ENCODE peak calls at places on chromosome 3, in six cellular contexts. Z is right cardiac atrium, V is heart left ventricle, Q is neural progenitor cell, H is upper lobe of right lung, D is lung. X is an unnamed sample.

GRCh38 chr3:45679805-45680204 is 9.4 kb upstream of the SACM1L start:
- DNase-seq in Z (no peak), V (no peak), Q (no peak), H (no peak), D (no peak), X (no peak)

GRCh38 chr3:55688154-55688553 is 201.0 kb upstream of the WNT5A start:
- DNase-seq in Z (no peak), V (no peak), Q (no peak), H (no peak), D (no peak), X (no peak)

GRCh38 chr3:184805351-184806038 is 6.5 kb upstream of the VPS8 start:
- DNase-seq in Z (no peak), V (no peak), Q (no peak), H (no peak), D (no peak), X (no peak)

GRCh38 chr3:100316656-100317069 is 17.9 kb upstream of the NIT2 start:
- DNase-seq in Z (peak; percentile 67), V (no peak), Q (peak; percentile 36), H (no peak), D (no peak), X (no peak)

GRCh38 chr3:112926000-112926399 is 48.9 kb downstream of the CD200R1 start:
- DNase-seq in Z (no peak), V (no peak), Q (no peak), H (no peak), D (no peak), X (no peak)

GRCh38 chr3:15633766-15634588 is 32.4 kb downstream of the BTD start:
- DNase-seq in Z (no peak), V (no peak), Q (no peak), H (no peak), D (no peak), X (no peak)

GRCh38 chr3:77795013-77795412 is 755.1 kb downstream of the ROBO2 start:
- DNase-seq in Z (no peak), V (no peak), Q (peak; percentile 33), H (no peak), D (no peak), X (peak; percentile 46)

GRCh38 chr3:25035511-25035910 is 392.6 kb upstream of the RARB start:
- DNase-seq in Z (no peak), V (no peak), Q (no peak), H (no peak), D (no peak), X (no peak)

GRCh38 chr3:57942872-57943283 is 65.3 kb upstream of the FLNB start:
- DNase-seq in Z (peak; percentile 76), V (peak; percentile 78), Q (no peak), H (no peak), D (peak; percentile 68), X (no peak)

GRCh38 chr3:194007598-194008337 is 128.2 kb upstream of the HES1 start:
- DNase-seq in Z (no peak), V (peak; percentile 41), Q (no peak), H (no peak), D (no peak), X (no peak)

GRCh38 chr3:142958707-142959106 is 4.8 kb downstream of the PAQR9 start:
- DNase-seq in Z (no peak), V (peak; percentile 36), Q (no peak), H (no peak), D (no peak), X (no peak)

GRCh38 chr3:41199866-41200668 is 762 bp downstream of the CTNNB1 start:
- DNase-seq in Z (no peak), V (no peak), Q (peak; percentile 64), H (peak; percentile 73), D (no peak), X (peak; percentile 80)

GRCh38 chr3:111472556-111472955 is 69.4 kb upstream of the CD96 start:
- DNase-seq in Z (no peak), V (no peak), Q (no peak), H (no peak), D (no peak), X (no peak)

GRCh38 chr3:41202834-41203345 is 3.6 kb downstream of the CTNNB1 start:
- DNase-seq in Z (no peak), V (no peak), Q (peak; percentile 32), H (no peak), D (no peak), X (no peak)

GRCh38 chr3:156593814-156594213 is 38.9 kb upstream of the SSR3 start:
- DNase-seq in Z (no peak), V (no peak), Q (no peak), H (no peak), D (no peak), X (no peak)
- H3K4me3 ChIP-seq in Z (no peak overlapping the region), V (no peak overlapping the region), Q (no peak overlapping the region), H (no peak overlapping the region), D (no peak overlapping the region), X (peak overlapping the region; percentile 4)

GRCh38 chr3:37740471-37740870 is 121.2 kb upstream of the CTDSPL start:
- DNase-seq in Z (no peak), V (no peak), Q (no peak), H (no peak), D (no peak), X (no peak)

GRCh38 chr3:37741644-37742043 is 120.0 kb upstream of the CTDSPL start:
- DNase-seq in Z (peak; percentile 77), V (peak; percentile 79), Q (peak; percentile 23), H (peak; percentile 81), D (peak; percentile 68), X (no peak)

GRCh38 chr3:37742574-37743212 is 119.0 kb upstream of the CTDSPL start:
- DNase-seq in Z (no peak), V (no peak), Q (no peak), H (no peak), D (no peak), X (no peak)

GRCh38 chr3:37743974-37744373 is 117.7 kb upstream of the CTDSPL start:
- DNase-seq in Z (no peak), V (no peak), Q (no peak), H (no peak), D (no peak), X (no peak)

DNA sequence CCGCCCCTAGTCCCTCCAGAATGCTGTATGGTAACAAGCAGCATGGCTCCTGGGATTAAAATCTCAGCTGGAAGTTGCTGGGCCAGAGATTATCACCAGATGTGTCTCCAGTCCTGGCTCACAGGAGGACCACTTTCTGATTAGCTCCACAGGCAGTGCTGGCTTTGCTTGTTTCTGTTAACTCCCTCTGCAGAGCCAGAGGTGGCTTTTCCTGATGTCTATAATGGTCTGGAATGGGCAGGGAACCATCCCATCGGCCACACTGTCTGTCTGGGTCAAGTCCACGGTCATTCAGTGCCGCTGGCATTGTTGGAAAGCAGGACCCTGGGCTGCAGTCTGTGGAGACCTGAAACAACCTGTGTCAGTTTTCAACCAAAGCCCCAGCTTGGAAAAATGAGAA is 119.6 kb upstream of the CTDSPL start:
- DNase-seq in Z (no peak), V (no peak), Q (no peak), H (no peak), D (no peak), X (no peak)
- H3K27ac ChIP-seq in Z (no peak overlapping the region), V (no peak overlapping the region), Q (no peak overlapping the region), H (no peak overlapping the region), D (no peak overlapping the region), X (no peak overlapping the region)

DNA sequence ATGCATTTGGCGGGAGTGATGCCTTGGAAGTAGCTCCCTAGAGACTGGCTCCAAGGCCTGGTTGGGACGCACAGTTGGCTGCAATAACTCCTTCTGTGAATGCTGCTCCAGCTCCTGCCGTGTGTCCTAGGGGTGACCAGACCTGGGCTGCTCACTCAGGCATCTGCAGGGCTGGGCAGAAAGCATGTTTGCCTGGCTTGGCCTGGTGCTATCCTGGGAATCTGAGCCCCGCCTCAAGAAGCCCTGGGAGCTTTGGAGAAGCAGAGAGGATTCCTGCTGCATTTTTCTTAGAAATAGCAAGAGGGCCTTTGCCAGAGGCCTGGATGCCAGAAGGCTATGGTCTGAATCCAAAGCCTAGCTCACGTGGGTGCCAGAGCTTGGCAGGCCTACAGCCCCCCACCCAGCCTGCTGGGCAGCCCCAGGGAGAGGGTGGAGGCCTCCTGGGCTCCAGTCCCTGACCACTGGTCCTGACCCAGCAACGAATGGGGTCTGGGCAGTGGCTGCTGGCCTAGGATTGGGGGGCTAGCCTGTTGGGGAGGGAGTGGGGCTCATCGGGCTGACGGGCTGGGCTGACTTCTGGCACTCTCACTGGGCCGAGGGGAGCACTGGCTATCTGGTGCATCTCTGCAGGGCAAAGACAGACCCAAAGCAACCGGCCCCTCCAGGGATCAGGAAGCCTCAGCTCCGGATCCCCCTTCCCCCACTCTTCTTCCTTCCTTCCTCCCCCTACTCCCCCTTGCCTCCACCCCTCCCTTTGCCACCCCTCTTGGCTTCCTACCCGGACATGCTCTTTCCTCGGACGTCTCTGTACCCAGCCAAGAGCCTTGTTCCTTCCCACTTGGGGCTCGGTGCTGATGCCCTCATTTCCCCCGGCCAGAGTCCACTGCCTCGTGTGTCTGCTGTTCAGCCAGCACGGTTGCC is 10.5 kb downstream of the SEMA3F start:
- DNase-seq in Z (peak; percentile 86), V (no peak), Q (no peak), H (no peak), D (no peak), X (peak; percentile 84)
- H3K4me3 ChIP-seq in Z (no peak overlapping the region), V (no peak overlapping the region), Q (no peak overlapping the region), H (no peak overlapping the region), D (no peak overlapping the region), X (no peak overlapping the region)

DNA sequence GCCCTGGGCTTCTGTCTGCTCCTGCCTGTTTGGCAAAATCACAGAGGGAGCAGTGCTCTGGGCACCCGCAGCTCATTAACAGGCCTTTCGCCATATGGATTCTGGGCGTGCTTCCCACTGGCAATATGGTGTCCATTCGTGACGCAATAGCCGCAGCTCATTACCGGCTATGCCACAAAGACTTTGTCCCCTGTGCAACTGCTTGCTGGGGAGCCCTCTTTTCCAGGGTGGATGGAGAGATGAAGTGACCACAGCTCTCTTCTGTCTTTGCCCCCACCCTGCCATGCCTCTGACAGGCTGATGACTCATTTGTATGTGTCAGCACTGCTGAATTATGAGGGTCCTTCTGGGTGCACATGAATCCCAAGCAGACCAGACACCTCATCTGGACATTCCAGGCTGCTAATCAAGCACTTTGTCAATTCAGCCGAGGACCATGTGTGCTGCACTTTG is 214.3 kb upstream of the FEZF2 start:
- DNase-seq in Z (no peak), V (no peak), Q (no peak), H (no peak), D (no peak), X (no peak)
- H3K27ac ChIP-seq in Z (no peak overlapping the region), V (no peak overlapping the region), Q (no peak overlapping the region), H (no peak overlapping the region), D (no peak overlapping the region), X (no peak overlapping the region)

DNA sequence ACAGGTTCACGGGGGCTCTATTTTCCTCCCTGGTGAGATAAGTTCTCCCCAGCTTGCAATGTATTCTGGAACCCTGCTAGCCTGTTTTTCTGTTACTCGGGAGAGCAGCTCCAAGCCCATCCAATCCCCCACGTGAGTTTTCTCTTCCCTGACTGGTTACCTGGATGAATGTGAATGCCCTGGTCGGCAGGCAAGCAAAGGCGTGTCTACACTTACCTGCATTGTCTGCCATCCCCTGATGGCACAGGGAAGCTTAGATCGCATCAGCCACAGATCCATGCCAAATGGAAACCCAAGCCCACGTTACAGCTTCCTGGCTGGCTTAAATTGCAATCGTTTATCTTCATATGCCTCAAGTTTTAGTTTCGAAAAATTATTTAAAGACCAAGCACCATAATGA is 149.9 kb downstream of the FOXP1 start:
- DNase-seq in Z (no peak), V (no peak), Q (no peak), H (no peak), D (no peak), X (no peak)
- H3K4me3 ChIP-seq in Z (no peak overlapping the region), V (no peak overlapping the region), Q (no peak overlapping the region), H (no peak overlapping the region), D (no peak overlapping the region), X (no peak overlapping the region)

GRCh38 chr3:141260131-141260927 is 28.7 kb downstream of the PXYLP1 start:
- DNase-seq in Z (no peak), V (no peak), Q (peak; percentile 39), H (peak; percentile 44), D (no peak), X (no peak)
- H3K27ac ChIP-seq in Z (no peak overlapping the region), V (no peak overlapping the region), Q (peak overlapping the region; percentile 71), H (no peak overlapping the region), D (no peak overlapping the region), X (no peak overlapping the region)